ENCODE peak calls at places on chromosome 2, in four cellular contexts. P, G, X and K are unnamed samples.

GRCh38 chr2:235553696-235554100 is 59.9 kb downstream of the AGAP1 start:
- DNase-seq in P (no peak), G (no peak), X (no peak), K (no peak)

GRCh38 chr2:203164311-203164935 is 74.4 kb upstream of the CYP20A1 start:
- DNase-seq in P (no peak), G (no peak), X (no peak), K (no peak)

GRCh38 chr2:105708697-105709096 is 36.0 kb upstream of the NCK2 start:
- DNase-seq in P (no peak), G (no peak), X (no peak), K (no peak)

GRCh38 chr2:128640847-128641360 is 322.2 kb upstream of the HS6ST1 start:
- DNase-seq in P (no peak), G (no peak), X (no peak), K (no peak)

GRCh38 chr2:184558713-184559464 is 39.4 kb upstream of the ZNF804A start:
- DNase-seq in P (no peak), G (no peak), X (no peak), K (no peak)

GRCh38 chr2:231672617-231673347 is 35.5 kb upstream of the PTMA start:
- DNase-seq in P (peak; percentile 59), G (no peak), X (peak; percentile 87), K (peak; percentile 80)

GRCh38 chr2:31688282-31688681 is 107.5 kb upstream of the SRD5A2 start:
- DNase-seq in P (no peak), G (no peak), X (peak; percentile 11), K (no peak)

GRCh38 chr2:82256288-82256687 is 1951.7 kb upstream of the LRRTM1 start:
- DNase-seq in P (no peak), G (no peak), X (no peak), K (no peak)

GRCh38 chr2:126783341-126783740 is 115.3 kb upstream of the TEX51 start:
- DNase-seq in P (no peak), G (no peak), X (no peak), K (no peak)

GRCh38 chr2:128602699-128603101 is 284.0 kb upstream of the HS6ST1 start:
- DNase-seq in P (no peak), G (no peak), X (no peak), K (no peak)

GRCh38 chr2:203631068-203631757 is 75.2 kb upstream of the CD28 start:
- DNase-seq in P (no peak), G (no peak), X (no peak), K (no peak)

GRCh38 chr2:18544171-18544570 is 16.3 kb downstream of the RDH14 start:
- DNase-seq in P (no peak), G (no peak), X (no peak), K (no peak)

GRCh38 chr2:181685150-181685688 is 4.9 kb upstream of the NEUROD1 start:
- DNase-seq in P (peak; percentile 69), G (no peak), X (peak; percentile 17), K (peak; percentile 15)

GRCh38 chr2:236369606-236370005 is 105.4 kb upstream of the ASB18 start:
- DNase-seq in P (no peak), G (no peak), X (no peak), K (no peak)

GRCh38 chr2:20065885-20066602 is 14.6 kb upstream of the LAPTM4A start:
- DNase-seq in P (no peak), G (no peak), X (peak; percentile 96), K (no peak)

GRCh38 chr2:65057391-65058052 is 1.3 kb downstream of the CEP68 start:
- DNase-seq in P (no peak), G (peak; percentile 35), X (no peak), K (peak; percentile 68)

GRCh38 chr2:191389288-191389687 is 144.1 kb downstream of the MYO1B start:
- DNase-seq in P (no peak), G (no peak), X (no peak), K (no peak)

GRCh38 chr2:34486945-34487344 is 887.8 kb upstream of the FAM98A start:
- DNase-seq in P (no peak), G (no peak), X (no peak), K (no peak)

GRCh38 chr2:212548459-212548815 is 9.8 kb upstream of the ERBB4 start:
- DNase-seq in P (peak; percentile 68), G (no peak), X (peak; percentile 45), K (no peak)

GRCh38 chr2:47907097-47907781 is 941 bp upstream of the FBXO11 start:
- DNase-seq in P (peak; percentile 27), G (no peak), X (no peak), K (no peak)

GRCh38 chr2:152320166-152320565 is 14.8 kb upstream of the FMNL2 start:
- DNase-seq in P (no peak), G (no peak), X (no peak), K (no peak)

GRCh38 chr2:231394201-231395141 is 1.0 kb upstream of the B3GNT7 start:
- DNase-seq in P (no peak), G (peak; percentile 84), X (no peak), K (peak; percentile 82)

GRCh38 chr2:27245620-27246019 is 17.2 kb downstream of the SLC30A3 start:
- DNase-seq in P (no peak), G (no peak), X (no peak), K (no peak)

GRCh38 chr2:133421516-133422324 is 146.5 kb downstream of the NCKAP5 start:
- DNase-seq in P (peak; percentile 18), G (no peak), X (peak; percentile 56), K (peak; percentile 24)

GRCh38 chr2:85597241-85597640 is 1.7 kb downstream of the RNF181 start:
- DNase-seq in P (no peak), G (no peak), X (no peak), K (no peak)

GRCh38 chr2:126995652-126996377 is 97.1 kb downstream of the TEX51 start:
- DNase-seq in P (no peak), G (no peak), X (no peak), K (no peak)

GRCh38 chr2:55150834-55151233 is 81.3 kb downstream of the CLHC1 start:
- DNase-seq in P (no peak), G (no peak), X (no peak), K (peak; percentile 64)

GRCh38 chr2:15826273-15826717 is 114.1 kb upstream of the MYCN start:
- DNase-seq in P (no peak), G (no peak), X (no peak), K (no peak)

GRCh38 chr2:27316655-27317412 is 6.1 kb downstream of the MPV17 start:
- DNase-seq in P (no peak), G (no peak), X (no peak), K (no peak)

GRCh38 chr2:98311771-98312545 is 34.3 kb upstream of the CNGA3 start:
- DNase-seq in P (no peak), G (no peak), X (no peak), K (no peak)

GRCh38 chr2:5176764-5177163 is 515.4 kb upstream of the SOX11 start:
- DNase-seq in P (no peak), G (no peak), X (no peak), K (no peak)

GRCh38 chr2:121018136-121019057 is 266.6 kb downstream of the TFCP2L1 start:
- DNase-seq in P (no peak), G (no peak), X (no peak), K (no peak)

GRCh38 chr2:62423235-62423634 is 82.8 kb downstream of the TMEM17 start:
- DNase-seq in P (no peak), G (no peak), X (no peak), K (no peak)

GRCh38 chr2:83081835-83082522 is 1377.1 kb downstream of the SUCLG1 start:
- DNase-seq in P (peak; percentile 83), G (no peak), X (no peak), K (no peak)

GRCh38 chr2:96209729-96210085 is 1.1 kb upstream of the STARD7 start:
- DNase-seq in P (no peak), G (no peak), X (no peak), K (no peak)

GRCh38 chr2:240287011-240287410 is 146.6 kb upstream of the OTOS start:
- DNase-seq in P (no peak), G (no peak), X (no peak), K (no peak)